ENCODE peak calls at places on chromosomes 3 and 15, in four cellular contexts. J is AG04449, R is kidney, H is stomach. N is an unnamed sample.

GRCh38 chr3:126373682-126374601 is 16.7 kb upstream of the KLF15 start:
- DNase-seq in J (peak), R (peak), H (no peak), N (peak)

GRCh38 chr3:114506622-114507300 is 212.9 kb downstream of the TIGIT start:
- DNase-seq in J (no peak), R (no peak), H (no peak), N (peak)

GRCh38 chr3:192772495-192772894 is 45.2 kb upstream of the FGF12 start:
- DNase-seq in J (peak), R (no peak), H (peak), N (peak)

GRCh38 chr15:38714309-38715072 is 149.9 kb upstream of the RASGRP1 start:
- DNase-seq in J (peak), R (no peak), H (no peak), N (peak)

GRCh38 chr15:64527263-64527984 is 67.0 kb downstream of the ZNF609 start:
- DNase-seq in J (peak), R (no peak), H (no peak), N (peak)

GRCh38 chr3:71560665-71561064 is 22.9 kb downstream of the FOXP1 start:
- DNase-seq in J (no peak), R (no peak), H (no peak), N (no peak)

GRCh38 chr3:183161552-183162345 is 785 bp downstream of the LAMP3 start:
- DNase-seq in J (no peak), R (no peak), H (no peak), N (no peak)

GRCh38 chr15:95995375-95996168 is 334.9 kb upstream of the NR2F2 start:
- DNase-seq in J (no peak), R (no peak), H (no peak), N (no peak)

GRCh38 chr3:97692831-97693230 is 71.7 kb upstream of the ARL6 start:
- DNase-seq in J (no peak), R (no peak), H (no peak), N (no peak)

GRCh38 chr3:128727059-128727458 is 1.1 kb downstream of the RAB7A start:
- DNase-seq in J (no peak), R (no peak), H (no peak), N (no peak)

GRCh38 chr3:114887806-114888205 is 259.3 kb downstream of the ZBTB20 start:
- DNase-seq in J (no peak), R (no peak), H (no peak), N (peak)

GRCh38 chr3:4759689-4760312 is 219.4 kb upstream of the BHLHE40 start:
- DNase-seq in J (no peak), R (no peak), H (no peak), N (no peak)

GRCh38 chr15:45631831-45632230 is 3.0 kb upstream of the SQOR start:
- DNase-seq in J (no peak), R (no peak), H (no peak), N (no peak)

GRCh38 chr15:94327356-94327936 is 96.1 kb downstream of the MCTP2 start:
- DNase-seq in J (no peak), R (no peak), H (no peak), N (no peak)

GRCh38 chr3:123626881-123627280 is 42.0 kb upstream of the HACD2 start:
- DNase-seq in J (no peak), R (no peak), H (no peak), N (no peak)

GRCh38 chr3:123941150-123941941 is 19.7 kb downstream of the CCDC14 start:
- DNase-seq in J (no peak), R (no peak), H (no peak), N (no peak)

GRCh38 chr3:171072432-171072831 is 45.9 kb upstream of the SLC2A2 start:
- DNase-seq in J (no peak), R (no peak), H (no peak), N (no peak)

GRCh38 chr3:126149960-126150515 is 30.3 kb downstream of the ALDH1L1 start:
- DNase-seq in J (no peak), R (no peak), H (no peak), N (no peak)

GRCh38 chr15:62932436-62932835 is 110.1 kb upstream of the TPM1 start:
- DNase-seq in J (peak), R (no peak), H (no peak), N (peak)

GRCh38 chr15:50487287-50487686 is 59.2 kb downstream of the USP50 start:
- DNase-seq in J (no peak), R (no peak), H (no peak), N (no peak)

DNA sequence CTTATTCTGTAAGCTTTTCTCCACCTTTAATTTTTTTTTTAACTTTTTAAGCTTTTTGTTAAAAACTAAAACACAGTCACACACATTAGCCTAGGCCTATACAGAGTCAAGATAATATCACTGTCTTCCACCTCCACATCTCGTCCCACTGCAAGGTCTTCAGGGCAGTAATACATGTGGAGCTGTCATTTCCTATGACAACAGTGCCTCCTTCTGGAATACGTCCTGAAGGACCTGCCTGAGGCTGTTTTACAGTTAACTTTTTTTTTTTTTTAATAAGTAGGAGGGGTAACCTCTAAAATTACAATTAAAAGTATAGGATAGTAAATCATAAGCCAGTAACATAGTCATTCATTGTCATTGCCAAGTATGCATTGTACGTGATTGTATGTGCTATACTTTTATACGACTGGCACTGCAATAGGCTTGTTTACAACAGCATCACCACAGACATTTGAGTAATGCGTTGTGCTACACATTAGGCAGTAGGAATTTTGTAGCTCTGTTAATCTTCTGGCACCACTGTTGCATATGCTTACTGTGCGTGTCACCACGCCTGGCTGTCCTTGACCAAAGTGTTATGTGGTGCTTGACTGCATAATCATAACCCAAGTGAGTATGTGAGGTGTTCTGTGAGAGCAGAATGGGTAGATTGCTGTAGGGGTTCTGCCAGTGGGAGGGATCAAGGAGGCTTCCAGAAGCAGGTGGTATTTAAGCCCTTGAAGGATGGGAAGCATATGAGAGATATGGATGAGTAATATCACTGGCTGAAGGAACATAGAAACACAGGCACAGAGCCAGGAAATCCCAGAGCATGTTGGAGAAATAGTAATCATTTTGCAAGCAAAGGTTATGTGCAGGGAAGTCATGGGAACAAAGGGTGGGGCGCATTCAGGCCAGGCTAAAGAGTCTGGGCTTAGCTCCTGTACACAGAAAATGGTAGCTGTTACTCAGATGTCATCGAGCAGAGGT is 18.3 kb downstream of the FBXO22 start:
- DNase-seq in J (peak), R (no peak), H (peak), N (peak)
- TF ChIP-seq CTCF in J (peak), R (peak), H (no peak), N (peak)

DNA sequence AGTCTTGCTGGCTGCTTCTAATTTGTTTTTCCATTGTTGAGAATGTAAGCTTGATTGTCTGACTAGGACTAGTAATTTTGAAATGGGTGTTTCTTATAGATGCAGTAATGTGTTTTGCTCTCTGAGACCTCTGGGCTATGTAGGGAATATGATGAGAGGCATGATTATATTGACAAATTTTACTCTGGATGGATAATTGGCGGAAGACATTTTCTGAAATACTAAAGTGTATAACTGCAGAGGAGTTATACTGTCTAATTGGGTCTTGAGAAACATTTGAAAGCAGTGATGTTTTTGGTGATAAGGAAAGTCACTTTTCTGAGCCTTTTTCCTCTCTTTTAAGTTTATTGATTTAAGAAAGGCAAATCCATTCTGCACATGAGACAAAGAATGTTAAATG is 1.8 kb downstream of the ATP2C1 start:
- DNase-seq in J (no peak), R (no peak), H (no peak), N (no peak)
- H3K4me3 ChIP-seq in J (peak), R (no peak), H (peak), N (peak)

DNA sequence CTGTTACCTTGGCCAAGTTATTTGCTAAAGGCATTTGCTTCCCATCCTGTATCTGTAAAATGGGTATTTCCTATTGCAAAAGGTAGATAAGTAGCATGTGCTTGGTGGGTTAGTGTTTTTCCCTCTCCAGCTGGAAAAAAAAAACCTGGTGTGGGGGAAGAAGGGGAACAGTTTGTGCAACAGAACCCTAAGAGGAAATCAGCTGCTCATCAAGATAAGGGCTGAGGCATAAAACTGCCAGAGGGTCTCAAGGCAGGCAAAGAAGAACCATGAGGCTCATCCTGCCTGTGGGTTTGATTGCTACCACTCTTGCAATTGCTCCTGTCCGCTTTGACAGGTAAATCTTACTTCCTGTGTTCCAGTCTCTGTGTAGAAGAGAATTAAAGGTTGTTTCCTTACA is at the start of gene CPA3:
- DNase-seq in J (no peak), R (no peak), H (no peak), N (no peak)
- TF ChIP-seq CTCF in J (no peak), R (no peak), H (no peak), N (no peak)

GRCh38 chr3:162130582-162130981 is 634.0 kb downstream of the OTOL1 start:
- DNase-seq in J (no peak), R (no peak), H (no peak), N (no peak)

GRCh38 chr3:162136136-162136535 is 639.5 kb downstream of the OTOL1 start:
- DNase-seq in J (no peak), R (no peak), H (no peak), N (no peak)

GRCh38 chr3:162138509-162138908 is 641.9 kb downstream of the OTOL1 start:
- DNase-seq in J (no peak), R (no peak), H (no peak), N (no peak)

GRCh38 chr3:162139841-162140240 is 643.2 kb downstream of the OTOL1 start:
- DNase-seq in J (no peak), R (no peak), H (no peak), N (no peak)

DNA sequence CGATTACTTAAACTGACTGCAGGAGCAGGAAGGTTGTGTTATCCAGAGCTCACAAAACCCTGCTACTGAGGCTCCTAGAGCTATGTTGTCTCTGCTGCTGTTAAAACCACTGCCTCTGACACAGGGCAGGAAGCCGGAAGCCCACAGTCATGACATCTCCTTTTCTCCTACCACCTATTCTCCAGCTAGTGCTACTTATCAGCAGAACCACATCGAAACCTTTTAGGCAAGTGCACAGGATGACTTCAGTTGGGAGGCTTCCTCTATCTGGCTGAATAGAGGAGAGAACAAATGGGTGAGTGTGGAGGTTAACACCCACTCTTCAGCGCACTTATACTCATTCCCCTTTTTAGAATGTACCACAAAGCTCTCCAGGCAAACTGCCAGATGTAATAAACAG is 638.0 kb downstream of the OTOL1 start:
- DNase-seq in J (no peak), R (no peak), H (no peak), N (no peak)
- H3K4me3 ChIP-seq in J (no peak), R (no peak), H (no peak), N (no peak)

N was measured in AG09309.